ENCODE peak calls at places on chromosomes 2 and 18, in nine cellular contexts. D is mesendoderm; G is adrenal gland; S is SK-N-MC; R is CD4-positive, alpha-beta T cell; B is CD8-positive, alpha-beta T cell; H is upper lobe of right lung; P is psoas muscle; V is right cardiac atrium. K is an unnamed sample.

GRCh38 chr2:653645-654425 is 23.4 kb downstream of the TMEM18 start:
- DNase-seq in V (no peak), G (no peak), S (no peak), D (no peak), R (no peak), B (no peak), H (no peak), P (no peak), K (no peak)

GRCh38 chr2:70517804-70518203 is 35.8 kb downstream of the TGFA start:
- DNase-seq in B (no peak), R (no peak), D (no peak), S (no peak), G (no peak), H (no peak), V (no peak), P (no peak), K (no peak)

GRCh38 chr2:71578665-71579371 is 125.5 kb downstream of the DYSF start:
- DNase-seq in H (no peak), S (no peak), P (peak; percentile 71), G (no peak), D (no peak), B (no peak), R (no peak), V (peak; percentile 93), K (no peak)

GRCh38 chr2:100818606-100819364 is 1.2 kb upstream of the NPAS2 start:
- DNase-seq in S (no peak), R (no peak), V (peak; percentile 73), D (peak; percentile 77), G (peak; percentile 79), P (peak; percentile 71), H (peak; percentile 80), B (no peak), K (no peak)

GRCh38 chr2:43611987-43612894 is 16.4 kb upstream of the THADA start:
- DNase-seq in P (peak; percentile 55), G (peak; percentile 84), B (peak; percentile 60), R (peak; percentile 52), V (peak; percentile 60), S (peak; percentile 72), D (peak; percentile 77), H (no peak), K (peak; percentile 73)

GRCh38 chr2:1967242-1968210 is 223.2 kb upstream of the PXDN start:
- DNase-seq in P (no peak), D (no peak), H (no peak), R (no peak), G (no peak), B (no peak), V (no peak), S (no peak), K (no peak)

GRCh38 chr2:178163395-178163794 is 30.9 kb upstream of the OSBPL6 start:
- DNase-seq in P (no peak), V (no peak), R (no peak), H (no peak), D (no peak), B (no peak), S (no peak), G (no peak), K (no peak)

GRCh38 chr2:132937629-132938028 is 267.6 kb upstream of the LYPD1 start:
- DNase-seq in B (no peak), H (no peak), D (no peak), P (no peak), S (peak; percentile 75), G (no peak), R (no peak), V (no peak), K (no peak)

GRCh38 chr18:13464432-13465125 is 246.0 kb downstream of the LDLRAD4 start:
- DNase-seq in V (peak; percentile 71), R (peak; percentile 52), B (peak; percentile 52), P (peak; percentile 46), S (peak; percentile 22), D (no peak), H (peak; percentile 80), G (no peak), K (no peak)

GRCh38 chr2:25606892-25607291 is 66.5 kb downstream of the DTNB start:
- DNase-seq in D (peak; percentile 35), P (no peak), S (no peak), H (no peak), G (no peak), V (no peak), R (no peak), B (no peak), K (peak; percentile 53)

GRCh38 chr18:51666717-51667320 is 469.3 kb upstream of the MEX3C start:
- DNase-seq in V (peak; percentile 27), P (no peak), S (peak; percentile 30), G (peak; percentile 43), D (no peak), H (no peak), B (no peak), R (no peak), K (peak; percentile 85)

GRCh38 chr2:122999823-123000222 is 1025.3 kb upstream of the CNTNAP5 start:
- DNase-seq in P (no peak), G (no peak), V (no peak), B (no peak), R (no peak), S (no peak), D (peak; percentile 14), H (no peak), K (no peak)

GRCh38 chr2:39492095-39492590 is 55.1 kb upstream of the MAP4K3 start:
- DNase-seq in D (no peak), G (no peak), P (no peak), B (no peak), H (no peak), R (no peak), S (no peak), V (no peak), K (no peak)

GRCh38 chr2:319059-319600 is 31.2 kb upstream of the ALKAL2 start:
- DNase-seq in H (no peak), G (no peak), V (no peak), S (no peak), D (no peak), R (no peak), P (no peak), B (no peak), K (no peak)

GRCh38 chr18:76573325-76574025 is 78.4 kb upstream of the ZNF516 start:
- DNase-seq in R (no peak), V (no peak), S (no peak), B (no peak), D (no peak), G (no peak), H (no peak), P (no peak), K (no peak)

GRCh38 chr18:35588995-35589394 is 7.5 kb downstream of the GALNT1 start:
- DNase-seq in H (no peak), S (no peak), P (no peak), D (peak; percentile 86), R (peak; percentile 6), B (no peak), V (no peak), G (no peak), K (no peak)

GRCh38 chr18:54163458-54163857 is 61.0 kb downstream of the MBD2 start:
- DNase-seq in R (no peak), P (no peak), G (no peak), H (no peak), B (no peak), V (no peak), D (no peak), S (no peak), K (no peak)

GRCh38 chr18:63155169-63155852 is 164.3 kb downstream of the BCL2 start:
- DNase-seq in V (peak; percentile 54), D (peak; percentile 86), H (peak; percentile 79), R (peak; percentile 63), P (peak; percentile 60), B (peak; percentile 69), S (no peak), G (peak; percentile 79), K (peak; percentile 59)

GRCh38 chr2:198973181-198973580 is 484.6 kb downstream of the SATB2 start:
- DNase-seq in H (no peak), R (no peak), P (no peak), V (no peak), S (no peak), B (no peak), D (no peak), G (no peak), K (peak; percentile 7)

GRCh38 chr2:233976690-233977294 is 59.6 kb downstream of the TRPM8 start:
- DNase-seq in V (no peak), D (peak; percentile 73), G (no peak), P (no peak), B (no peak), S (peak; percentile 51), R (no peak), H (no peak), K (no peak)

GRCh38 chr2:197873293-197873701 is 68.9 kb downstream of the PLCL1 start:
- DNase-seq in P (no peak), R (no peak), H (no peak), D (peak; percentile 85), V (no peak), S (no peak), B (no peak), G (no peak), K (no peak)

GRCh38 chr2:17306706-17307105 is 211.5 kb downstream of the RAD51AP2 start:
- DNase-seq in D (no peak), R (no peak), P (no peak), S (no peak), H (no peak), V (no peak), B (no peak), G (no peak), K (no peak)

GRCh38 chr2:180364719-180365118 is 357.6 kb upstream of the CWC22 start:
- DNase-seq in G (no peak), B (no peak), P (no peak), H (no peak), V (no peak), R (no peak), D (no peak), S (no peak), K (no peak)
- H3K27ac ChIP-seq in G (no peak overlapping the region), B (no peak overlapping the region), P (no peak overlapping the region), H (no peak overlapping the region), V (no peak overlapping the region), R (no peak overlapping the region), D (no peak overlapping the region), S (no peak overlapping the region), K (no peak overlapping the region)

GRCh38 chr2:74507926-74508520 is 528 bp upstream of the PCGF1 start:
- DNase-seq in S (no peak), B (no peak), G (no peak), H (peak; percentile 69), V (no peak), R (no peak), P (no peak), D (peak; percentile 73), K (peak; percentile 58)
- H3K27ac ChIP-seq in S (peak overlapping the region; percentile 99), B (peak overlapping the region; percentile 85), G (no peak overlapping the region), H (peak overlapping the region; percentile 99), V (peak overlapping the region; percentile 44), R (peak overlapping the region; percentile 98), P (peak overlapping the region; percentile 100), D (peak overlapping the region; percentile 42), K (peak overlapping the region; percentile 95)

DNA sequence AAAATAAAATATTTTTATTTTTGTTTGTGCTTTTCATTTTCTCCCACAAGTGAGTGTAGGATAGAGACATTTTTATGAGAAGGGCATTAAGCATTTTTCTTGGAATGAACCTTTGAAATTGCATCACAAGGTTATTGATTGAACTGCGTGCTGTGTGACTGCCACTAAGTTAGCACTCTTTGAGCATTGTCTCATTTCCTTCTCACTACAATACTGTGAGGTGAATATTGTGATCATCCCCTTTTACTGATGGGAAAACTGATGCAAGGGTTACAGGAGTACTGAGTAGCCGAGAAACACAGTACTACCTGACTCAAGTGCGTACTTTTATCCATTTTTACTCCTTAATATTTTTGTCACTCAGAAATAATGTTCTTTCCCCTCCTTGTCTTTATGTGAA is 2.0 kb downstream of the NBEAL1 start:
- DNase-seq in D (no peak), B (no peak), R (no peak), H (no peak), G (no peak), V (no peak), S (no peak), P (no peak), K (no peak)
- H3K27ac ChIP-seq in D (no peak overlapping the region), B (no peak overlapping the region), R (no peak overlapping the region), H (peak overlapping the region; percentile 95), G (no peak overlapping the region), V (no peak overlapping the region), S (peak overlapping the region; percentile 37), P (no peak overlapping the region), K (no peak overlapping the region)

GRCh38 chr2:60485550-60485949 is 67.9 kb downstream of the BCL11A start:
- DNase-seq in V (no peak), R (no peak), G (no peak), D (no peak), S (no peak), B (no peak), H (no peak), P (no peak), K (no peak)
- H3K27ac ChIP-seq in V (peak overlapping the region; percentile 97), R (no peak overlapping the region), G (no peak overlapping the region), D (no peak overlapping the region), S (no peak overlapping the region), B (no peak overlapping the region), H (no peak overlapping the region), P (no peak overlapping the region), K (no peak overlapping the region)